ENCODE peak calls at places on chromosomes 2 and 18, in six cellular contexts. B is HCT116, T is thyroid gland, M is A549, D is uterus, E is heart left ventricle. U is an unnamed sample. For H3K4me1, the result is how much of the 10 kb centered on the place peaks cover.

GRCh38 chr2:197163755-197164753 is 146.5 kb downstream of the ANKRD44 start:
- DNase-seq in B (no peak), T (peak), M (no peak), D (no peak), E (peak), U (peak)

GRCh38 chr2:128286011-128286721 is 32.5 kb downstream of the HS6ST1 start:
- DNase-seq in B (no peak), T (no peak), M (no peak), D (no peak), E (peak), U (no peak)

GRCh38 chr2:163752252-163752651 is 16.4 kb upstream of the FIGN start:
- DNase-seq in B (no peak), T (no peak), M (no peak), D (no peak), E (no peak), U (no peak)

GRCh38 chr2:28543316-28544068 is 47.6 kb downstream of the PLB1 start:
- DNase-seq in B (no peak), T (no peak), M (no peak), D (no peak), E (no peak), U (no peak)

GRCh38 chr2:8277921-8278571 is 403.8 kb upstream of the ID2 start:
- DNase-seq in B (no peak), T (no peak), M (no peak), D (no peak), E (no peak), U (no peak)

GRCh38 chr18:59033361-59033760 is 106.3 kb upstream of the SEC11C start:
- DNase-seq in B (no peak), T (no peak), M (no peak), D (no peak), E (no peak), U (no peak)

GRCh38 chr18:58862851-58863538 is 1.7 kb upstream of the ZNF532 start:
- DNase-seq in B (peak), T (peak), M (peak), D (peak), E (peak), U (peak)

GRCh38 chr2:128379021-128380005 is 60.6 kb upstream of the HS6ST1 start:
- DNase-seq in B (no peak), T (peak), M (no peak), D (peak), E (peak), U (peak)

GRCh38 chr2:102142829-102143449 is 393 bp downstream of the IL1R1 start:
- DNase-seq in B (no peak), T (no peak), M (peak), D (peak), E (peak), U (peak)

GRCh38 chr2:205654878-205655601 is 27.3 kb upstream of the NRP2 start:
- DNase-seq in B (no peak), T (no peak), M (no peak), D (no peak), E (no peak), U (no peak)

GRCh38 chr2:170544817-170545216 is 170.3 kb upstream of the SP5 start:
- DNase-seq in B (no peak), T (no peak), M (no peak), D (no peak), E (no peak), U (no peak)

GRCh38 chr2:219182331-219183150 is 4.5 kb downstream of the RETREG2 start:
- DNase-seq in B (no peak), T (no peak), M (no peak), D (no peak), E (no peak), U (peak)

GRCh38 chr2:60552096-60552850 is 1.2 kb downstream of the BCL11A start:
- DNase-seq in B (no peak), T (peak), M (no peak), D (no peak), E (peak), U (no peak)

GRCh38 chr2:176206677-176207076 is 18.2 kb downstream of the HOXD1 start:
- DNase-seq in B (no peak), T (no peak), M (no peak), D (no peak), E (no peak), U (no peak)

GRCh38 chr2:224884188-224884587 is 158.1 kb downstream of the DOCK10 start:
- DNase-seq in B (no peak), T (no peak), M (no peak), D (no peak), E (no peak), U (peak)

GRCh38 chr2:239327536-239328305 is 73.1 kb downstream of the HDAC4 start:
- DNase-seq in B (no peak), T (no peak), M (no peak), D (peak), E (no peak), U (no peak)

GRCh38 chr2:72214429-72215143 is 66.9 kb upstream of the CYP26B1 start:
- DNase-seq in B (no peak), T (no peak), M (no peak), D (no peak), E (no peak), U (no peak)

GRCh38 chr2:219522111-219523030 is 8.1 kb downstream of the ASIC4 start:
- DNase-seq in B (peak), T (no peak), M (no peak), D (peak), E (no peak), U (no peak)

GRCh38 chr2:218993345-218994315 is at the start of gene CRYBA2:
- DNase-seq in B (no peak), T (no peak), M (no peak), D (no peak), E (no peak), U (peak)

GRCh38 chr2:216188268-216188850 is 79.2 kb downstream of the XRCC5 start:
- DNase-seq in B (no peak), T (no peak), M (no peak), D (no peak), E (no peak), U (no peak)

GRCh38 chr2:102826904-102827303 is 65.1 kb downstream of the TMEM182 start:
- DNase-seq in B (no peak), T (peak), M (no peak), D (no peak), E (peak), U (no peak)

GRCh38 chr18:31685097-31686082 is 1.0 kb upstream of the B4GALT6 start:
- DNase-seq in B (peak), T (peak), M (peak), D (peak), E (peak), U (peak)

GRCh38 chr2:46690825-46691224 is 211.5 kb downstream of the TMEM247 start:
- DNase-seq in B (peak), T (no peak), M (peak), D (no peak), E (no peak), U (no peak)

GRCh38 chr2:71337776-71338175 is 6.2 kb downstream of the ZNF638 start:
- DNase-seq in B (no peak), T (no peak), M (no peak), D (no peak), E (no peak), U (no peak)

GRCh38 chr18:69845588-69846506 is 101.8 kb downstream of the CD226 start:
- DNase-seq in B (no peak), T (peak), M (no peak), D (no peak), E (no peak), U (no peak)

GRCh38 chr2:75065402-75066008 is 107.1 kb downstream of the POLE4 start:
- DNase-seq in B (no peak), T (no peak), M (no peak), D (no peak), E (no peak), U (no peak)

GRCh38 chr18:22767653-22768052 is 165.5 kb upstream of the RBBP8 start:
- DNase-seq in B (no peak), T (no peak), M (no peak), D (no peak), E (no peak), U (no peak)

GRCh38 chr18:50926521-50926920 is 41.3 kb upstream of the ELAC1 start:
- DNase-seq in B (no peak), T (no peak), M (no peak), D (no peak), E (no peak), U (no peak)

GRCh38 chr2:152320166-152320565 is 14.8 kb upstream of the FMNL2 start:
- DNase-seq in B (no peak), T (no peak), M (no peak), D (no peak), E (no peak), U (no peak)

GRCh38 chr2:48145845-48146452 is 239.7 kb upstream of the FBXO11 start:
- DNase-seq in B (no peak), T (no peak), M (no peak), D (no peak), E (no peak), U (no peak)

GRCh38 chr2:95300391-95300938 is 3.3 kb downstream of the KCNIP3 start:
- DNase-seq in B (no peak), T (peak), M (no peak), D (no peak), E (no peak), U (no peak)

GRCh38 chr2:24690524-24690923 is 102.7 kb downstream of the PTRHD1 start:
- DNase-seq in B (no peak), T (no peak), M (no peak), D (no peak), E (no peak), U (no peak)

GRCh38 chr2:179843541-179843940 is 17.9 kb downstream of the ZNF385B start:
- DNase-seq in B (no peak), T (no peak), M (no peak), D (no peak), E (no peak), U (no peak)

GRCh38 chr2:202009019-202009481 is 24.6 kb upstream of the FZD7 start:
- DNase-seq in B (no peak), T (no peak), M (no peak), D (no peak), E (no peak), U (no peak)

GRCh38 chr2:69196327-69197117 is 183.5 kb downstream of the ANTXR1 start:
- DNase-seq in B (no peak), T (no peak), M (no peak), D (peak), E (no peak), U (no peak)

GRCh38 chr2:57399061-57399460 is 647.5 kb upstream of the VRK2 start:
- DNase-seq in B (no peak), T (no peak), M (no peak), D (no peak), E (no peak), U (no peak)
- TF ChIP-seq CTCF in B (no peak), T (no peak), M (no peak), D (no peak), E (no peak), U (no peak)

DNA sequence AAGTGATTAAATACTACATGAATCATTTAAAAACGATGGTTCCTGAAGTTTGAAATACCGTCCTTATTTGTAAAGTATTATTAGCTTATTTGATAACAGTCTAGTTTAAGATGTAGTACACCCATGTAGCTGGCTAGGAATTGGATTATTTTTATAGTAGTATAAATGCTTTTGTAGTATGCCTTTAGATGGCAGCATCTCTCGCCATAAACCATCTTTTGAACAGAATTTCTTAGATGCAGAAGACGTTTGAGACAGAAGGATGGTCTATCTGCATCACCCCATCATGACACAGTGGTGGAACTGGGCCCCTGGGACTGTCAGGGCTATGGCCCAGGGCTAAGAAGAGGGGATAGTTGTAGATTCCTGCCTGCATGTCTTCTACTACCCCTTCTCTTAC is 152.7 kb downstream of the WDSUB1 start:
- DNase-seq in B (no peak), T (no peak), M (no peak), D (no peak), E (no peak), U (no peak)
- H3K4me1 ChIP-seq in B (under half), T (half or more), M (under half), D (under half), E (half or more), U (under half)

DNA sequence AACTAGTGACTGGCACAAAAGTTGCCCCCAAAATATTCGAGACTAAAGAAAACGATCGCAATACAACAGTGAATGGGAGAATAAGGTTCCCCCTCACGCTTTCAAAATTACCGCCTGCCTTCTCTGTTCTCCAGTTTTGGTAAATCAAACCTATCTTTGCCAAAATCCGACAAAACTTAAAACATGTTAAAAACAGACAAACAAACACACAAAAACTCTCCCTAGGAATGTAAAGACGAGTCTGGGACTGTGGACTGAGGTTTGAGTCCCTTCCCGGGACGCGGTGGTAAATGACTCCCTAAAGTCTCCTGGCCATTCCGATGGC is 435 bp upstream of the IMPACT start:
- DNase-seq in B (no peak), T (no peak), M (no peak), D (no peak), E (no peak), U (no peak)
- TF ChIP-seq POLR2A in B (no peak), T (no peak), M (no peak), D (no peak), E (no peak), U (no peak)

GRCh38 chr18:78816916-78817315 is 162.7 kb upstream of the SALL3 start:
- DNase-seq in B (no peak), T (no peak), M (no peak), D (no peak), E (no peak), U (no peak)
- TF ChIP-seq CTCF in B (no peak), T (no peak), M (no peak), D (no peak), E (no peak), U (no peak)

GRCh38 chr2:85756822-85757435 is 3.1 kb downstream of the ATOH8 start:
- DNase-seq in B (no peak), T (peak), M (no peak), D (no peak), E (no peak), U (peak)

GRCh38 chr2:85757860-85758259 is 4.1 kb downstream of the ATOH8 start:
- DNase-seq in B (no peak), T (no peak), M (no peak), D (no peak), E (no peak), U (no peak)

GRCh38 chr2:85760371-85760770 is 6.6 kb downstream of the ATOH8 start:
- DNase-seq in B (no peak), T (peak), M (no peak), D (no peak), E (no peak), U (no peak)

GRCh38 chr2:85759257-85759613 is 5.4 kb downstream of the ATOH8 start:
- DNase-seq in B (no peak), T (no peak), M (no peak), D (no peak), E (no peak), U (no peak)

DNA sequence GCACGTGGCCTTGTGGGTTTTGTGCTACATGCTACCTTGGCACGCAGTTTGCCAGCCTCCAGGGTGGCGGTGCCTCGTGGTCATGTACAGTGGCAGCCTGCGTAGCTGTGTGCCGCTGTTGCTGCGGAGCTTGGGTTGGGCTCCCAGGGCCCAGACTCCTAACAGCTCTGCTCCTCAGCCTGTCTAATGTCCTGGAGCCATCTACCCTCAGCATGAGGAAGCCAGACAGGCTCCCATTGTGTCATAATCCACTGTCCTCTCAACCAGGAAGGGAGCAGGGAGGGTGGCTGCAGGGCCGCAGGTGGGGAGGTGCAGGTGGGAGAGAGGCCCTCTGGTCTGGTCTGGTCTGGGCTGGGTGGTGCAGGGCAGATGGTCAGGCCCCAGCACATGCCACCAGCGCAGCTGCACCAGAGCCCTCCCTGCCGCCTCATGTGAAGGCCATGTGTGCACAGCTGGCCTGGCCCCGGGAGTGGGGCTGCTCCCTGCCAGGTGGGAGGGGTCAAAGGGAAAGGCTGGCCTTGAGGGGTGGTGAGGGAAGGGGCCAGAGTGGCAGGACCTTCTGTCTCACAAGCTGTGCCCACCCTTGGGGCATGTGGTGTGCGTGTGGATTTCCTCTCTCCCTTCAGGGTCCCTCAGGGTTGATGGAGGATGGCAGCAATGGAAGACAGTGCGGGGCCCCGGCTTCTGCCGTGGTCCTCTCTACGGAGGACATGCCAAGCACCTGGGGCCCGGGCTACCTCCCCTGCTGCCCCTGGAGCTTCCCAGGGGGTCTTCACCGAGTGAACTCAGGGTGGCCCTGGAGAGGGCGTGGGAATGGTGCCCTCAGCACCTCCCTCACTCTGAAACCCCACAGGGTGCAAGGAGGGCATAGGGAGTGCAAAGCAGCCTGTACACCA is 4.8 kb downstream of the ATOH8 start:
- DNase-seq in B (no peak), T (no peak), M (no peak), D (no peak), E (peak), U (peak)
- H3K4me1 ChIP-seq in B (under half), T (half or more), M (under half), D (under half), E (under half), U (half or more)

GRCh38 chr2:213002383-213002782 is 149.0 kb downstream of the IKZF2 start:
- DNase-seq in B (no peak), T (no peak), M (no peak), D (no peak), E (no peak), U (no peak)
- TF ChIP-seq POLR2A in B (no peak), T (no peak), M (no peak), D (no peak), E (no peak), U (no peak)